ENCODE peak calls at places on chromosomes 16 and 17, in ten cellular contexts. I is T-helper 9 cell, C is posterior cingulate gyrus, R is iPS-NIHi11, Q is EL, H is anterior cingulate cortex, V is OCI-LY7, W is COLO829, K is A549, L is left kidney. M is an unnamed sample.

GRCh38 chr16:3138823-3139426 is 4.1 kb downstream of the ZNF213 start:
- DNase-seq in L (no peak), H (no peak), R (no peak), C (peak), I (no peak), V (no peak), Q (no peak), K (no peak), W (no peak), M (no peak)

GRCh38 chr16:85641776-85642176 is 28.7 kb downstream of the GSE1 start:
- DNase-seq in Q (no peak), V (no peak), H (no peak), C (no peak), I (no peak), K (peak), L (no peak), R (no peak), W (no peak), M (no peak)

GRCh38 chr17:72774251-72774650 is 318.2 kb downstream of the SLC39A11 start:
- DNase-seq in Q (no peak), H (no peak), V (no peak), K (no peak), W (no peak), C (no peak), I (no peak), L (peak), R (no peak), M (no peak)

GRCh38 chr16:569445-570254 is at the start of gene PIGQ:
- DNase-seq in I (peak), V (peak), K (peak), H (peak), C (peak), R (peak), W (peak), L (peak), Q (peak), M (peak)

GRCh38 chr17:77677637-77678036 is 280.9 kb upstream of the TNRC6C start:
- DNase-seq in W (no peak), Q (no peak), C (no peak), L (no peak), H (no peak), I (no peak), V (no peak), R (no peak), K (no peak), M (no peak)

GRCh38 chr16:75024182-75024581 is 25.4 kb downstream of the ZNRF1 start:
- DNase-seq in V (no peak), C (no peak), K (no peak), Q (no peak), I (no peak), R (no peak), W (no peak), H (no peak), L (no peak), M (no peak)

GRCh38 chr17:54063639-54064038 is 240.9 kb downstream of the KIF2B start:
- DNase-seq in L (no peak), C (no peak), H (no peak), R (no peak), Q (no peak), V (no peak), K (no peak), W (no peak), I (no peak), M (no peak)

GRCh38 chr16:23857256-23857891 is 21.6 kb downstream of the PRKCB start:
- DNase-seq in Q (no peak), L (peak), K (no peak), C (no peak), R (no peak), W (no peak), I (no peak), H (no peak), V (no peak), M (no peak)

GRCh38 chr16:77298638-77299360 is 99.6 kb downstream of the SYCE1L start:
- DNase-seq in I (no peak), K (peak), H (no peak), Q (peak), C (no peak), L (peak), V (no peak), W (no peak), R (no peak), M (peak)

GRCh38 chr16:8962393-8963009 is 1.2 kb downstream of the USP7 start:
- DNase-seq in R (peak), C (no peak), V (peak), W (no peak), L (peak), Q (peak), I (peak), K (no peak), H (no peak), M (peak)

GRCh38 chr16:27816561-27816960 is 247.0 kb downstream of the GSG1L start:
- DNase-seq in C (no peak), I (no peak), V (no peak), Q (no peak), W (no peak), H (no peak), L (no peak), R (no peak), K (no peak), M (no peak)

GRCh38 chr17:4550534-4551039 is 4.6 kb downstream of the MYBBP1A start:
- DNase-seq in V (no peak), C (peak), I (no peak), K (no peak), H (no peak), L (no peak), W (no peak), R (no peak), Q (no peak), M (no peak)

GRCh38 chr17:72517413-72518237 is 396.8 kb downstream of the SOX9 start:
- DNase-seq in L (no peak), R (no peak), Q (no peak), K (no peak), H (no peak), V (no peak), W (no peak), C (no peak), I (no peak), M (no peak)

GRCh38 chr17:2375406-2375805 is 25.5 kb downstream of the MNT start:
- DNase-seq in H (no peak), L (no peak), R (no peak), K (no peak), I (no peak), C (no peak), W (no peak), V (no peak), Q (no peak), M (no peak)

GRCh38 chr17:72463287-72464102 is 342.7 kb downstream of the SOX9 start:
- DNase-seq in Q (no peak), R (no peak), K (no peak), H (no peak), C (no peak), V (no peak), I (no peak), W (no peak), L (peak), M (no peak)

GRCh38 chr17:67227488-67227887 is 17.5 kb downstream of the HELZ start:
- DNase-seq in V (no peak), I (no peak), C (no peak), W (no peak), K (no peak), L (no peak), R (no peak), H (no peak), Q (no peak), M (no peak)

GRCh38 chr17:40611840-40612509 is 35.6 kb downstream of the SMARCE1 start:
- DNase-seq in V (no peak), W (no peak), L (no peak), H (no peak), I (no peak), C (no peak), R (no peak), K (no peak), Q (no peak), M (no peak)

GRCh38 chr17:44733753-44734152 is 25.0 kb upstream of the ADAM11 start:
- DNase-seq in L (peak), H (no peak), I (no peak), Q (no peak), V (peak), C (peak), W (no peak), R (peak), K (peak), M (no peak)

GRCh38 chr16:55000595-55000994 is 69.9 kb downstream of the IRX5 start:
- DNase-seq in H (no peak), L (no peak), I (no peak), R (no peak), V (no peak), W (no peak), K (peak), Q (peak), C (no peak), M (no peak)